ENCODE peak calls at places on chromosomes 2 and 18, in nine cellular contexts. R is hepatocyte, U is IMR-90, F is PC-9, N is HCT116, I is PC-3, J is OCI-LY7, G is fibroblast of lung, P is mesenchymal stem cell. L is an unnamed sample. For H3K36me3, the result is how much of the 10 kb centered on the place peaks cover.

GRCh38 chr2:144971937-144972336 is 452.0 kb upstream of the ZEB2 start:
- DNase-seq in N (no peak), I (no peak), P (no peak), J (no peak), G (no peak), F (no peak), U (no peak), R (no peak), L (no peak)

GRCh38 chr2:43083278-43083677 is 143.1 kb downstream of the ZFP36L2 start:
- DNase-seq in U (no peak), J (no peak), F (no peak), I (no peak), R (no peak), G (peak), N (no peak), P (peak), L (no peak)

GRCh38 chr2:13227543-13227942 is 510.8 kb downstream of the TRIB2 start:
- DNase-seq in G (no peak), R (no peak), J (no peak), P (no peak), F (no peak), U (no peak), I (no peak), N (no peak), L (no peak)

GRCh38 chr2:55054476-55054875 is 4.2 kb upstream of the RTN4 start:
- DNase-seq in U (no peak), N (no peak), R (no peak), I (no peak), P (no peak), F (no peak), G (no peak), J (peak), L (no peak)

GRCh38 chr2:6824962-6825361 is 40.7 kb downstream of the CMPK2 start:
- DNase-seq in P (peak), F (no peak), U (peak), N (no peak), J (no peak), R (peak), G (peak), I (no peak), L (no peak)

GRCh38 chr2:102100371-102101096 is 42.0 kb upstream of the IL1R1 start:
- DNase-seq in I (peak), U (peak), N (no peak), J (no peak), P (peak), G (peak), R (peak), F (peak), L (peak)

GRCh38 chr18:6746386-6746960 is 17.0 kb downstream of the ARHGAP28 start:
- DNase-seq in N (no peak), I (peak), R (no peak), U (peak), F (no peak), J (no peak), P (peak), G (peak), L (no peak)

GRCh38 chr18:25503567-25504081 is 151.7 kb upstream of the ZNF521 start:
- DNase-seq in P (peak), N (peak), R (peak), U (peak), J (no peak), I (peak), F (no peak), G (peak), L (peak)

GRCh38 chr2:217023611-217024010 is 163.7 kb upstream of the TNP1 start:
- DNase-seq in U (no peak), G (no peak), F (no peak), N (no peak), I (no peak), R (no peak), J (no peak), P (no peak), L (no peak)

GRCh38 chr2:141957321-141957720 is 173.5 kb downstream of the LRP1B start:
- DNase-seq in P (no peak), G (no peak), I (no peak), R (no peak), F (no peak), N (no peak), U (no peak), J (no peak), L (no peak)

GRCh38 chr2:68284896-68285295 is 32.6 kb upstream of the PPP3R1 start:
- DNase-seq in F (no peak), P (no peak), J (no peak), R (peak), N (no peak), I (no peak), G (peak), U (peak), L (peak)

GRCh38 chr2:68280316-68280715 is 28.0 kb upstream of the PPP3R1 start:
- DNase-seq in J (no peak), P (no peak), U (no peak), R (no peak), N (no peak), G (no peak), I (no peak), F (no peak), L (no peak)

GRCh38 chr2:68281988-68282387 is 29.7 kb upstream of the PPP3R1 start:
- DNase-seq in I (no peak), N (no peak), P (no peak), R (no peak), J (no peak), G (no peak), U (no peak), F (no peak), L (no peak)

GRCh38 chr2:68280846-68281245 is 28.5 kb upstream of the PPP3R1 start:
- DNase-seq in J (no peak), U (no peak), P (no peak), G (no peak), F (no peak), N (no peak), R (no peak), I (no peak), L (no peak)

DNA sequence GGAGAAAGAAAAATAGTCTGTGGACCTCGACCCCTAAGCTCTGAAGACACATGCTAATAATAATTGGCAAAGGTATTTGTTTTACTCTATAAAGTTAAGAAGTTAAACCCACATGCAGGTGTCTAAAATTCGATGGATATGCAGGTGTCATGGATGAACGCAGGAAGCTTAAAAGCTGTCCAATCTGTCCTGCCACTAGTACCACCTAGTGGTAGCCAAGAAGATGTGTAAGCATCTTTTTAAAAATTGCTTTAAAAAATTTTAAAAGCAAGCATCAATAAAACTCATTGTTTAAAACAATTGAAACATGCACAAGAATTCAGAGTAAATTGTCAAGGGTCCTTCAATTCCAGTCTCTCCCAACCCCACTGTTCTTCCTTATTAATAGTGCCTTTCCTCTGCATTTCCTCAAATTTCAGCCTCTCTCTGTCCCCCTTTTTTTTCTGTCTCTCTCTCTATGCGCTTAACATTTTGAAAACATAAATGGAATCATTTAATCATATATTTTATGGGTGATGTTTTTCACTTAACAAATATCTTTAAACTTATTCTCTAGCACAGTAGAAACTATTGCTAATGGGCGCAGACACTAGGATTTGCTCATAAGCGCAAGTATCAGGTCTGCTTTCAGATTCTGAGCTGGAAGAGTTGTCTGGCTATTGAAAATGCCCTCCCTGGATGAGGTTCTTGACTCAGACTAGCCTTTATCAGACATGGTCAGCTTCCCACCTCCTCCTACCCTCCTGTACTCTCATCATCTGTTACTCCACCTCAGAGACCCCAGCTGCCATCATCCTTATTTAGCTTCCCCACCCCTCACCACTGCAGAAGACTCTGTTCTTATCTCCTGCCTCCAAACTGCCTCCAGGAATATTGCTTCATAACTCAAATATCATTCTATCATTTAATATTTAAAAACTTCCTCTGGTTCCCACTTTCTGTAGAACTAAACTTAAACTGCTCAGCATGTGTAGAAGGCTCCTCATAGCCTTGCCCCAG is 30.8 kb upstream of the PPP3R1 start:
- DNase-seq in J (peak), F (no peak), R (peak), P (peak), G (peak), I (peak), N (peak), U (peak), L (peak)
- H3K36me3 ChIP-seq in J (under half), F (under half), R (under half), P (under half), G (under half), I (under half), N (under half), U (under half), L (under half)

GRCh38 chr2:176848844-176849243 is 363.8 kb upstream of the HNRNPA3 start:
- DNase-seq in J (no peak), I (no peak), F (no peak), R (no peak), U (no peak), P (no peak), G (no peak), N (no peak), L (no peak)
- H3K4me2 ChIP-seq in J (no peak), I (no peak), F (no peak), R (no peak), U (no peak), P (no peak), G (no peak), N (no peak), L (no peak)

DNA sequence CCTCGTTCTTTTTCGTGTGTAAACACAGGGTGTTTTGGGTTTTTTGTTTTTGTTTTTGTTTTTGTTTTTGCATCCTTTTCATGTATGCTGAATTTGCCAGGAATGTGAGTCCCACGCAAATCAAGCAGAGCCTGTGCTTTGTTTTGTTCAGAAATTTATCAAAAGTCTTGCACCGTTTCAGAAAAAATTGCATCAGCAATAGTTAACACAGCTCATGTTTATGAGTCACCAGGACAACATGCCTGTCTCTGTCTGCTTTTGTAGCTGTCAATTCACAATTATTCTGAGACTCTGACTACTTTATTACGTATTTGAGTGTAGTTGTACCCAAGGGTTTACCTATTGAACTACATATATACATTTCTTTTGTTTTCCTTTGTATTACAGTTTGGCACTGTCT is 38.3 kb downstream of the MRPL44 start:
- DNase-seq in I (peak), P (peak), G (peak), U (peak), N (peak), J (no peak), R (no peak), F (no peak), L (no peak)
- H3K36me3 ChIP-seq in I (under half), P (under half), G (under half), U (under half), N (under half), J (under half), R (under half), F (under half), L (half or more)

GRCh38 chr2:19990416-19990728 is 467 bp upstream of the WDR35 start:
- DNase-seq in N (no peak), J (no peak), G (peak), R (no peak), I (no peak), F (no peak), U (no peak), P (no peak), L (no peak)

GRCh38 chr2:19989681-19990415 is at the start of gene WDR35:
- DNase-seq in I (peak), U (peak), F (peak), J (no peak), R (peak), P (peak), G (peak), N (peak), L (peak)

GRCh38 chr2:19988600-19988999 is 1.3 kb downstream of the WDR35 start:
- DNase-seq in N (no peak), R (no peak), F (no peak), P (peak), I (peak), U (peak), J (no peak), G (no peak), L (no peak)

GRCh38 chr2:19989342-19989680 is 594 bp downstream of the WDR35 start:
- DNase-seq in J (no peak), F (no peak), G (no peak), U (no peak), R (no peak), N (no peak), P (no peak), I (no peak), L (peak)

DNA sequence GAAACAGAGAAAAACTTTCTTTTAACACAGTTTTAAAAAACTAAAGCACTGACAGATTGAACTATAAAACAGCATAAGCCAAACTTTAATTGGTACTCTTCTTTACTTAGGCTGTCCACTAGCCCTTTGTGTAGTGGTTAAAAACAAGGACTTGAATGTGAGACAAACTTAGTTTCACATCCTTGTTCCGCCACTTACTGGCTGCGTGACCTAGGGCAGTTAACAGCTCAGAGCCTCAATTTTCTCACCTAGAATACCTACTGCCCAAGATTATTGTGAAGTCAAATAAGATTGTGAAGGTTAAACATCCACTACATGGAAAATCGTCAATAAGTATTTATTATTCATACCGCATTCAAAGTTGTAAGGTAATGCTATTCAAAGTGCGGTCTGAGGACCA is 2.0 kb downstream of the WDR35 start:
- DNase-seq in R (no peak), N (no peak), G (no peak), I (no peak), P (no peak), U (no peak), J (peak), F (no peak), L (no peak)
- H3K4me2 ChIP-seq in R (no peak), N (no peak), G (no peak), I (peak), P (no peak), U (no peak), J (no peak), F (no peak), L (no peak)

GRCh38 chr2:112772322-112772721 is 7.9 kb upstream of the CKAP2L start:
- DNase-seq in J (no peak), I (no peak), G (no peak), R (no peak), P (no peak), N (no peak), F (no peak), U (no peak), L (no peak)

GRCh38 chr2:112765251-112765650 is 842 bp upstream of the CKAP2L start:
- DNase-seq in F (no peak), N (no peak), G (no peak), I (peak), J (peak), U (no peak), R (no peak), P (no peak), L (no peak)

GRCh38 chr2:112764071-112765044 is at the start of gene CKAP2L:
- DNase-seq in J (peak), P (peak), G (peak), I (peak), F (peak), U (peak), R (peak), N (peak), L (peak)

GRCh38 chr2:112767693-112768380 is 3.4 kb upstream of the CKAP2L start:
- DNase-seq in J (no peak), I (no peak), U (no peak), F (no peak), N (no peak), G (no peak), R (no peak), P (peak), L (peak)

DNA sequence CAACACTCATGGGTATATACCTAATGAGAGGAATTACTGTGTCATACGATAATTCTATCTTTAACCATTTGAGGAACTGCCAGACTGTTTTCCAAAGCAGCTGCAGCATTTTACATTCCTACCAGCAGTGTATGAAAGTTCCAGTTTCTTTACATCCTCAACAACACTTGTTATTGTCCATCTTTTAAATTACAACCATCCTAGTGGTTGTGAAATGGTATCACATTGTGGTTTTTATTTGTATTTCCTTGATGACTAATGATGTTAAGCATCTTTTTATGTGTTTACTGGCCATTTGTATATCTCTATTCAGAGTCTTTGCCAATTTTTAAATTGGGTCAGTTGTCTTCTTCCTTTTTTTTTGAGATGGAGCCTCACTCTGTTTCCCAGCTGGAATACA is 4.0 kb upstream of the CKAP2L start:
- DNase-seq in P (peak), G (peak), N (no peak), R (no peak), I (peak), J (no peak), U (peak), F (peak), L (no peak)
- H3K36me3 ChIP-seq in P (under half), G (under half), N (under half), R (under half), I (under half), J (under half), U (under half), F (under half), L (under half)

GRCh38 chr2:238030422-238031155 is 30.2 kb upstream of the SCLY start:
- DNase-seq in N (no peak), U (no peak), P (no peak), I (no peak), J (no peak), F (no peak), R (no peak), G (no peak), L (no peak)
- H3K4me2 ChIP-seq in N (no peak), U (no peak), P (no peak), I (no peak), J (no peak), F (no peak), R (no peak), G (no peak), L (no peak)

GRCh38 chr2:134955744-134956143 is 37.1 kb downstream of the CCNT2 start:
- DNase-seq in R (no peak), I (no peak), N (no peak), U (no peak), G (no peak), P (no peak), J (no peak), F (no peak), L (no peak)
- H3K36me3 ChIP-seq in R (under half), I (under half), N (under half), U (under half), G (under half), P (under half), J (half or more), F (under half), L (under half)

GRCh38 chr2:232592687-232593407 is 40.6 kb upstream of the EFHD1 start:
- DNase-seq in N (peak), F (peak), U (peak), I (peak), P (peak), J (no peak), R (peak), G (peak), L (peak)
- H3K4me2 ChIP-seq in N (peak), F (peak), U (no peak), I (peak), P (no peak), J (no peak), R (no peak), G (no peak), L (peak)

GRCh38 chr2:158663796-158664195 is 131.3 kb upstream of the DAPL1 start:
- DNase-seq in U (no peak), R (no peak), P (no peak), J (no peak), G (no peak), I (no peak), N (no peak), F (no peak), L (no peak)

GRCh38 chr2:158667567-158667966 is 127.5 kb upstream of the DAPL1 start:
- DNase-seq in J (no peak), F (no peak), R (no peak), U (peak), N (no peak), P (peak), I (peak), G (peak), L (no peak)

GRCh38 chr2:158666969-158667368 is 128.1 kb upstream of the DAPL1 start:
- DNase-seq in J (no peak), I (no peak), R (no peak), N (no peak), F (no peak), U (no peak), G (no peak), P (no peak), L (no peak)

GRCh38 chr2:158664987-158665386 is 130.1 kb upstream of the DAPL1 start:
- DNase-seq in I (no peak), R (no peak), P (peak), J (no peak), G (peak), F (no peak), N (no peak), U (peak), L (no peak)

DNA sequence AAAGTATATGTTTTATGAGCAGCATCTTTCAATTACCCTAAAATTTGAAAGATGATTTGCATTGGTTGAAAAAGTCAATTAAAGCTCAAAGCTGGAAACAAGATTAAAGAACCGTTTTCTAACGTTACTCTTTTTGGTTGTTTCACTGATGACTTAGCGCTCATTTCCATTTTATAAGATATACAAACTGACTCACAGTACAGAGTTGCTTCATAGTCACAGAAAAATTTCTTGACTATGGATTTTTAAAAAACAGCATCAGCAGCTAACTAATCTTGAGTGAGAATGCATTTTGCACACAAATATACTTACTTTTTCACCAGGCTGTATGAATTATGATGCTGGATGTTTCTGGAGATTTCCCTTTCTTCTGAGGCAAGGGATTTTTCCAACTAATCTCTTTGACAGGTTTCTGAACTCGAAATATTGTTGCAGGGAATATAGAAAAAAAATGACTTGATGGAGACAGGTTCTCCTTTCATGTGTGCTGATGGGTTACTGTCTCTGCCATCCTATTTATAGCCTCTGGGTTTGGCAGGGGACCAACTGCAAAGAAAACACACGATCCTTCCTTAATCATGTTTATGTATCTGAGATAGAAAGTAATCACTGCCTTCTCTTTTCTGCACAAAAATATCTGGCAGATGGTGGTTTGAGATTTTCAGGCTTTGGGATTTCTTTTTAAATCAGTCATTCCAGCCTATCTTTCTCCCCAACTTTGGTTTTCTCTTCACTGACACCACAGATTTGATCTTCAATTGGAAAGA is 129.4 kb upstream of the DAPL1 start:
- DNase-seq in U (peak), J (no peak), F (no peak), R (no peak), I (peak), N (no peak), P (peak), G (peak), L (peak)
- H3K36me3 ChIP-seq in U (under half), J (under half), F (under half), R (under half), I (under half), N (under half), P (under half), G (under half), L (half or more)

GRCh38 chr18:79935499-79935898 is 16.0 kb downstream of the SLC66A2 start:
- DNase-seq in G (no peak), P (no peak), R (no peak), J (no peak), I (no peak), U (no peak), N (no peak), F (no peak), L (no peak)
- H3K4me2 ChIP-seq in G (no peak), P (no peak), R (no peak), J (no peak), I (no peak), U (no peak), N (no peak), F (no peak), L (no peak)